ENCODE peak calls at places on chromosomes 6 and 20, in seven cellular contexts. I is transverse colon, Q is adrenal gland, S is tibial nerve, H is body of pancreas, A is IMR-90, E is lower leg skin. M is an unnamed sample.

GRCh38 chr6:147142684-147143245 is 61.5 kb upstream of the STXBP5 start:
- DNase-seq in I (no peak), E (no peak), H (no peak), Q (no peak), S (no peak), A (no peak), M (no peak)

GRCh38 chr20:1646975-1647431 is 10.6 kb downstream of the SIRPG start:
- DNase-seq in A (no peak), E (peak; percentile 58), S (no peak), H (no peak), Q (no peak), I (no peak), M (no peak)

GRCh38 chr6:63426844-63427243 is 107.1 kb upstream of the LGSN start:
- DNase-seq in I (no peak), A (no peak), H (peak; percentile 71), S (no peak), E (no peak), Q (no peak), M (no peak)

GRCh38 chr6:53979468-53980067 is 131.7 kb upstream of the MLIP start:
- DNase-seq in E (no peak), I (no peak), S (peak; percentile 64), Q (no peak), A (peak; percentile 61), H (peak; percentile 12), M (peak; percentile 15)

GRCh38 chr6:27871919-27872633 is 40.1 kb downstream of the OR2B2 start:
- DNase-seq in E (peak; percentile 94), Q (peak; percentile 83), A (peak; percentile 97), S (peak; percentile 81), H (peak; percentile 93), I (peak; percentile 84), M (peak; percentile 98)

GRCh38 chr6:112683926-112684325 is 336.8 kb downstream of the RFPL4B start:
- DNase-seq in E (no peak), A (peak; percentile 95), S (no peak), I (no peak), H (no peak), Q (no peak), M (no peak)

GRCh38 chr6:15369838-15370237 is 124.0 kb downstream of the JARID2 start:
- DNase-seq in S (no peak), A (no peak), I (no peak), Q (no peak), H (no peak), E (no peak), M (no peak)

GRCh38 chr6:134145786-134146185 is 93.4 kb upstream of the SLC2A12 start:
- DNase-seq in E (no peak), H (no peak), Q (no peak), S (no peak), A (peak; percentile 75), I (no peak), M (no peak)

GRCh38 chr6:155980680-155981079 is 525.0 kb upstream of the NOX3 start:
- DNase-seq in E (no peak), Q (no peak), A (no peak), H (no peak), I (no peak), S (no peak), M (no peak)

GRCh38 chr6:25007269-25007699 is 71.5 kb upstream of the RIPOR2 start:
- DNase-seq in H (no peak), S (no peak), A (no peak), E (no peak), Q (no peak), I (no peak), M (no peak)

GRCh38 chr6:56951049-56951816 is 3.7 kb upstream of the BEND6 start:
- DNase-seq in A (no peak), I (no peak), S (no peak), H (no peak), E (no peak), Q (no peak), M (peak; percentile 15)

GRCh38 chr6:20399518-20399917 is 2.2 kb upstream of the E2F3 start:
- DNase-seq in I (no peak), A (no peak), H (no peak), E (no peak), S (no peak), Q (no peak), M (peak; percentile 3)

GRCh38 chr6:41199427-41200246 is 1.3 kb downstream of the TREML2 start:
- DNase-seq in E (no peak), S (no peak), H (no peak), Q (no peak), I (no peak), A (no peak), M (peak; percentile 85)

GRCh38 chr20:11130554-11131166 is 456.9 kb upstream of the JAG1 start:
- DNase-seq in S (no peak), I (no peak), H (no peak), E (no peak), Q (no peak), A (no peak), M (no peak)

GRCh38 chr6:64254558-64254957 is 619.0 kb downstream of the PHF3 start:
- DNase-seq in Q (no peak), I (no peak), S (no peak), H (no peak), A (no peak), E (no peak), M (no peak)

GRCh38 chr6:14731638-14732037 is 514.2 kb upstream of the JARID2 start:
- DNase-seq in E (no peak), S (no peak), H (no peak), I (no peak), A (no peak), Q (no peak), M (no peak)

GRCh38 chr20:47181056-47181862 is 175.2 kb downstream of the ZMYND8 start:
- DNase-seq in S (no peak), I (peak; percentile 14), H (peak; percentile 42), A (peak; percentile 83), Q (no peak), E (no peak), M (peak; percentile 29)

GRCh38 chr20:62744761-62745160 is 36.1 kb downstream of the NTSR1 start:
- DNase-seq in E (peak; percentile 80), S (no peak), H (no peak), A (no peak), Q (no peak), I (peak; percentile 8), M (no peak)

GRCh38 chr20:34045294-34045693 is 51.6 kb downstream of the RALY start:
- DNase-seq in A (peak; percentile 18), H (peak; percentile 42), S (peak; percentile 64), E (no peak), Q (peak; percentile 48), I (no peak), M (peak; percentile 48)

GRCh38 chr6:56652231-56652630 is 9.5 kb upstream of the DST start:
- DNase-seq in A (peak; percentile 64), Q (no peak), H (no peak), S (no peak), I (no peak), E (no peak), M (no peak)

GRCh38 chr20:49595811-49596545 is 28.0 kb upstream of the PTGIS start:
- DNase-seq in A (peak; percentile 67), E (no peak), I (no peak), S (no peak), H (no peak), Q (no peak), M (no peak)

GRCh38 chr20:34185766-34186620 is 55.2 kb upstream of the ASIP start:
- DNase-seq in Q (no peak), H (no peak), I (no peak), E (no peak), A (no peak), S (peak; percentile 40), M (no peak)

GRCh38 chr6:17450825-17451224 is 57.4 kb downstream of the CAP2 start:
- DNase-seq in A (no peak), E (no peak), S (no peak), Q (no peak), I (no peak), H (no peak), M (no peak)

GRCh38 chr20:49905415-49906091 is 9.8 kb downstream of the SPATA2 start:
- DNase-seq in Q (no peak), I (peak; percentile 2), A (no peak), E (peak; percentile 80), H (no peak), S (no peak), M (no peak)

GRCh38 chr6:1313755-1314503 is 2.0 kb downstream of the FOXQ1 start:
- DNase-seq in A (no peak), S (no peak), H (peak; percentile 63), I (peak; percentile 63), Q (no peak), E (no peak), M (peak; percentile 5)
- TF ChIP-seq POLR2A in A (no peak), S (no peak), H (peak; percentile 57), I (no peak), Q (no peak), E (no peak), M (no peak)

DNA sequence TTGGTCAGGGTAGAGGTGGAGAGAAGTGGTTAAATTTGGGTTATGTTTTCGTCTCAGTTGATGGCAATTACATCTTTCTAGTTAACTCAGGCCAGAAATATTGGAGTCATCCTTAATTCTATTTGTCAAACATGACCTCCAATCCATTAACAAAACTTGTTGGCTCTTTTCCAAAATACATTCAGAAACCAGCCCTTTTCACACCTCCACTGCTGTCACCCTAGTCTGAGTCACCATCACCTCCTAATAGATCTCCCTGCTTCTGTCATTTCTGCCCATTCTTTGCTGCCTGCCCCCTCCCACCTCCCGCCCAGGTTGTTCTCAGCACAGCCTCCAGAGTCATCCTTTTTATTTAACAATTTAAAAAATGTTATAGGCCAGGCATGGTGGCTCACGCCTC is 3.0 kb upstream of the ABCF1 start:
- DNase-seq in Q (no peak), S (no peak), E (no peak), A (no peak), I (no peak), H (no peak), M (no peak)
- TF ChIP-seq POLR2A in Q (no peak), S (no peak), E (no peak), A (no peak), I (no peak), H (no peak), M (no peak)

DNA sequence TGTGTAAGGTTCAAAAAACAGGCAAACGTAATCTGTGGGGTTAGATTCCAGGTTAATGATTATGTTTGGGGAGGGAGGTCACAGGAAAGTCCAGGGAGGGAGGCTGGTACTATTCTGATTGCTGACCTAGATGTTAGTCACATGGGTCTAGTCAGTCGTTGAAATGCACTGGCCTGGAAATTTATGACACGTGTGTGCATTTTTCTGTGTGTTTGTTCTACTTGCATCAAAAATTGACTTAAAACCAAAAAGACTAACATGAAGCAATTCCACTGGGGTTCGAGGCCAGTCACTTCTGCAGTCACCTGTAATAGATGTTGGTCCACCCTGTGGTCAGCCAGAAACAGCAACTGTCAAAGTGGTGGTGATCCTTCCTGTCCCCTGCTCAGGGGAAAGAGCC is 104.2 kb upstream of the MLN start:
- DNase-seq in Q (no peak), A (no peak), I (no peak), H (peak; percentile 41), S (no peak), E (no peak), M (no peak)
- TF ChIP-seq POLR2A in Q (no peak), A (no peak), I (no peak), H (no peak), S (no peak), E (no peak), M (no peak)

DNA sequence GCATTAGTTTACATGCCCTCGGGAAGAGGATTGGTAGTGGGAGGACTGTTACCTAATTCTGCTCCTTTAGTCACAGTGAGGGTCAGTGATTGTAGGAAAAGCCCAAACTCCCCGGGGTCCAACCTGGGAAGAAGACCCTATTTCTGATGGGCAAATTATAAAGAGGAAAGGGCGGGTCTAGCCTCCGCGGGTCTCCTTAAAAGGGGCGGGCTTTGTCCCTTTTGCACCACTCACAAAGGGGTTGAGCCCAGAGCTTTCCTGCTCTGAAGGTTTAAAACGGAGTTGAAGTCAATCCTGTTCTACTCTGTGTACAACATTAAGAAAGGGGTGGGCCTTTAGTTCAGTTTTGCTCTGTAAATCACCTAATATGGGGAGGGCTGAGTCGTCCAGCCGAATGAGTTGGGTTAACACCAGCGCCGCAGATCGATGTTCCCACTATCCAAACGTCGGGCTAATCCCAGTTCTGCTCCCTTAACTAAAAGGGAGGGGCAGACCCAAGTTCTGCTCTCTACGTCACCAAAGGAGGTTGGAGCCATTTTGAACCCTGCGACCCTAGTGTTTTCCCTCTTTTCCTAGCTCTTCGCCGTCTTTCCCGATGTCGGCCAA is 920 bp upstream of the RNF5 start:
- DNase-seq in E (no peak), Q (peak; percentile 34), S (no peak), A (no peak), H (no peak), I (no peak), M (peak; percentile 63)
- TF ChIP-seq POLR2A in E (no peak), Q (no peak), S (peak; percentile 38), A (peak; percentile 53), H (no peak), I (peak; percentile 53), M (no peak)